ENCODE peak calls at places on chromosomes 13 and 19, in four cellular contexts. M, K, S and A are unnamed samples.

GRCh38 chr19:38666662-38667448 is 19.4 kb downstream of the ACTN4 start:
- DNase-seq in K (peak), S (no peak), M (peak), A (peak)

GRCh38 chr19:40798997-40799557 is at the start of gene EGLN2:
- DNase-seq in S (no peak), M (no peak), K (no peak), A (no peak)

GRCh38 chr19:38723606-38724379 is 20.5 kb downstream of the CAPN12 start:
- DNase-seq in S (no peak), K (no peak), M (no peak), A (no peak)

GRCh38 chr19:48110350-48110966 is at the start of gene PLA2G4C:
- DNase-seq in K (peak), M (peak), S (peak), A (peak)

GRCh38 chr19:17296278-17296677 is 6.9 kb downstream of the ABHD8 start:
- DNase-seq in K (no peak), M (peak), S (no peak), A (no peak)

GRCh38 chr19:56258272-56258671 is 14.3 kb upstream of the EDDM13 start:
- DNase-seq in S (no peak), M (no peak), K (no peak), A (no peak)

GRCh38 chr13:109383683-109384082 is 402.7 kb downstream of the IRS2 start:
- DNase-seq in K (no peak), S (no peak), M (peak), A (no peak)

GRCh38 chr13:53775807-53776206 is 747.2 kb downstream of the OLFM4 start:
- DNase-seq in S (no peak), M (no peak), K (no peak), A (no peak)

GRCh38 chr13:40069173-40070044 is 413.9 kb downstream of the COG6 start:
- DNase-seq in K (peak), S (no peak), M (peak), A (peak)

GRCh38 chr19:56177564-56178243 is 1.9 kb downstream of the GALP start:
- DNase-seq in K (no peak), S (no peak), M (no peak), A (no peak)

GRCh38 chr13:32316030-32316344 is 679 bp downstream of the BRCA2 start:
- DNase-seq in M (no peak), K (no peak), S (no peak), A (no peak)
- H3K4me2 ChIP-seq in M (peak), K (peak), S (peak), A (peak)

DNA sequence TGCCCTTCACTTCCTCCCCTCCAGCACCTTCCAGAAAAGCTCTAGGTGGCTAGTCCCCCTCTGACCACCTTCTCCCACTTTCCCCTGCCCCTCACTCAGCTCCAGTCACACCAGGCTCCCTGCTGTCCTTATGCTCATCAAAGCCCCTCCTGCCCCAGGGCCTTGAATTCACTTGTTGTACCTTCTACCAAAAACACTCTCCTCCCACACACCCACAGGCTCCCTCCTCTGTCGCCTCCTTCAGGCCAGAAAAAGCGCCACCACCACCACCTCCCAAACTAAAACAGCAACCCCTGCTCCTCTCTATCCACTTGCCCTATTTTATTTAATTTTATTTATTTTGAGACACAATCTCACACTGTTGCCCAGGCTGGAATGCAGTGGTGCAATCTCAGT is 4.8 kb upstream of the CEACAM16 start:
- DNase-seq in K (no peak), M (no peak), S (no peak), A (no peak)
- H3K4me2 ChIP-seq in K (no peak), M (no peak), S (no peak), A (no peak)

GRCh38 chr13:44299142-44299541 is 74.5 kb upstream of the SERP2 start:
- DNase-seq in K (no peak), S (no peak), M (peak), A (no peak)

GRCh38 chr13:44301639-44302015 is 72.0 kb upstream of the SERP2 start:
- DNase-seq in M (no peak), K (no peak), S (no peak), A (no peak)

GRCh38 chr13:44299544-44299943 is 74.1 kb upstream of the SERP2 start:
- DNase-seq in M (no peak), S (no peak), K (no peak), A (no peak)

GRCh38 chr13:44302233-44302632 is 71.4 kb upstream of the SERP2 start:
- DNase-seq in S (no peak), M (peak), K (no peak), A (no peak)

DNA sequence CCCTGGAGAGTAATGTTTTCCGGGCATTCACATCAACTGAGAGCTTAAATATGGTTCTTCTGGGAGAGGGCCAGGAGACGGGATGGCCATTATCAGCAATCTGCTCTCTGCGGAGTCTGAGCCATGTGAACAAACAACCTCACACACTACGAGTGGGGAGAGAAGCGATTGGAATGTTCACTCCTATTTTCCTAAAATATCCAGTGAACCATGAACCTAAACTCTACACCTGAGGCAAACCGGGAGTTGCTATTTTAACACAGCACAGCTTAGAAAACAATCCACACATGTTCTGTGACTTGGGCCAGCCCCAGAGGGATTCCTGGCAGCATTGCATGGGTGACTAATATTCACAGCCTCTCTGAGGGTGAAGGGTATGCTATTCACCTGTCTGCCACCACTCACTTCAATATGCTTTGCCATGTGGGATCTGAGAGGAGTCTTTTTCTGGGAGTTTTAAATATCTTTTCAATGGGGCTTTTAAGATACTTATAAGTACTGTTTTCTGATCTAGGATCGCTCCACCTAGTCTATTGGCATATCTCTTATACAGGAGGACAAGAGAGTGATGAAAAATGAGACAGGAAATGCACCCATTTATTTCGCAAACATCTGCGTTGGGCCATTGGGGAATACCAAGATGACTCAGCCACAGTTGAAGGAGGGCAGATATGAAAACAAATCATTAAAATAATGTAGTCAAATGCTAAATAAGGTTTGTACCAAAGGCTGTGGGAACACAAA is 72.6 kb upstream of the SERP2 start:
- DNase-seq in K (no peak), S (no peak), M (peak), A (no peak)
- H3K4me2 ChIP-seq in K (no peak), S (no peak), M (peak), A (no peak)

GRCh38 chr19:35488677-35489076 is 1.6 kb downstream of the KRTDAP start:
- DNase-seq in M (no peak), K (no peak), S (no peak), A (no peak)
- H3K4me2 ChIP-seq in M (no peak), K (no peak), S (no peak), A (no peak)

DNA sequence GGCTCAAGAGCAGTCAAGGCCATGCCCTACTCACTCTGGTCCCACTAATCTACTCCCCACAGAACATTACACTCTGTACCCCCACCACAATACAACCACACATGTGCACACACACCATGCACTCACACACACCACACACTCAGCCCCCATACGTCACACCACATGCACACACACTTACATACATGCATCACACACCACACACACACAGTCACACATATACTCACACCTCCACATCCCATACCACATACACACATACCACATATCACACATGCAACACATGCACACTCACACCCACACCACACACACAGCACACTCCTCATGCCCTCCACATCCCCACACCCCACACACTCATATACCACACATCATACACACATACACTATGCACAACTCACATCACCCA is 67.6 kb downstream of the RASL11A start:
- DNase-seq in K (no peak), M (no peak), S (no peak), A (no peak)
- H3K4me2 ChIP-seq in K (no peak), M (no peak), S (no peak), A (no peak)

GRCh38 chr19:2633693-2634075 is 68.8 kb downstream of the GNG7 start:
- DNase-seq in M (no peak), S (no peak), K (no peak), A (no peak)
- H3K4me2 ChIP-seq in M (no peak), S (no peak), K (peak), A (no peak)

GRCh38 chr19:19407640-19407933 is 2.1 kb downstream of the GATAD2A start:
- DNase-seq in M (no peak), K (peak), S (no peak), A (no peak)

GRCh38 chr19:19405919-19406877 is 723 bp downstream of the GATAD2A start:
- DNase-seq in S (no peak), K (peak), M (peak), A (peak)

GRCh38 chr19:19406878-19407639 is 1.6 kb downstream of the GATAD2A start:
- DNase-seq in S (no peak), M (peak), K (peak), A (no peak)

GRCh38 chr19:19409235-19410030 is 4.0 kb downstream of the GATAD2A start:
- DNase-seq in S (no peak), K (no peak), M (no peak), A (no peak)

GRCh38 chr19:19410553-19411550 is 5.4 kb downstream of the GATAD2A start:
- DNase-seq in M (no peak), K (no peak), S (no peak), A (no peak)
- H3K4me2 ChIP-seq in M (peak), K (no peak), S (peak), A (no peak)

GRCh38 chr13:99463998-99464397 is 37.3 kb upstream of the TM9SF2 start:
- DNase-seq in S (no peak), K (no peak), M (no peak), A (no peak)
- H3K4me2 ChIP-seq in S (no peak), K (no peak), M (peak), A (no peak)